ENCODE peak calls at places on chromosomes 11 and 22, in ten cellular contexts. D is cardiac muscle cell; Z is IMR-90; M is neural progenitor cell; W is CD4-positive, alpha-beta memory T cell; G is small intestine; H is psoas muscle; V is tibial artery; Y is fibroblast of lung; Q is CD4-positive, CD25-positive, alpha-beta regulatory T cell. K is an unnamed sample. For H3K4me1, the result is how much of the 10 kb centered on the place peaks cover.

GRCh38 chr11:33444835-33445594 is 187.8 kb downstream of the HIPK3 start:
- DNase-seq in D (peak), Z (peak), M (no peak), W (no peak), G (no peak), H (no peak), V (no peak), Y (no peak), Q (no peak), K (no peak)

GRCh38 chr22:42511401-42511891 is 8.2 kb downstream of the RRP7A start:
- DNase-seq in D (peak), Z (no peak), M (no peak), W (no peak), G (peak), H (no peak), V (no peak), Y (no peak), Q (no peak), K (no peak)

GRCh38 chr11:88206746-88207145 is 31.5 kb upstream of the RAB38 start:
- DNase-seq in D (no peak), Z (no peak), M (no peak), W (no peak), G (no peak), H (no peak), V (no peak), Y (no peak), Q (no peak), K (no peak)

GRCh38 chr11:116852261-116853125 is 15.1 kb upstream of the APOA1 start:
- DNase-seq in D (peak), Z (peak), M (no peak), W (no peak), G (peak), H (no peak), V (peak), Y (peak), Q (no peak), K (no peak)

GRCh38 chr11:58028687-58029411 is 1.9 kb upstream of the OR6Q1 start:
- DNase-seq in D (no peak), Z (peak), M (no peak), W (no peak), G (peak), H (no peak), V (no peak), Y (peak), Q (no peak), K (no peak)

GRCh38 chr11:64444838-64445441 is 86.0 kb downstream of the RPS6KA4 start:
- DNase-seq in D (peak), Z (peak), M (no peak), W (no peak), G (peak), H (no peak), V (no peak), Y (peak), Q (no peak), K (no peak)

GRCh38 chr22:21457023-21457787 is 10.0 kb upstream of the TMEM191C start:
- DNase-seq in D (no peak), Z (peak), M (peak), W (no peak), G (no peak), H (no peak), V (peak), Y (peak), Q (no peak), K (peak)

GRCh38 chr11:36278531-36279245 is 10.5 kb downstream of the COMMD9 start:
- DNase-seq in D (no peak), Z (peak), M (peak), W (no peak), G (no peak), H (no peak), V (no peak), Y (peak), Q (no peak), K (no peak)

GRCh38 chr11:122706689-122707088 is 51.2 kb downstream of the UBASH3B start:
- DNase-seq in D (no peak), Z (peak), M (no peak), W (no peak), G (no peak), H (no peak), V (no peak), Y (peak), Q (no peak), K (no peak)

GRCh38 chr11:86476109-86476861 is 101.6 kb downstream of the CCDC81 start:
- DNase-seq in D (peak), Z (peak), M (no peak), W (no peak), G (peak), H (no peak), V (no peak), Y (no peak), Q (no peak), K (no peak)

GRCh38 chr11:103871923-103872551 is 164.4 kb upstream of the DDI1 start:
- DNase-seq in D (no peak), Z (no peak), M (no peak), W (no peak), G (no peak), H (no peak), V (no peak), Y (no peak), Q (no peak), K (no peak)

GRCh38 chr11:44246726-44247125 is 63.2 kb downstream of the ALX4 start:
- DNase-seq in D (peak), Z (no peak), M (no peak), W (no peak), G (no peak), H (peak), V (no peak), Y (peak), Q (no peak), K (no peak)

GRCh38 chr22:26711205-26711958 is 54.0 kb downstream of the MIAT start:
- DNase-seq in D (peak), Z (peak), M (no peak), W (no peak), G (peak), H (no peak), V (no peak), Y (peak), Q (no peak), K (no peak)

GRCh38 chr22:21832291-21833290 is 34.9 kb downstream of the MAPK1 start:
- DNase-seq in D (peak), Z (peak), M (no peak), W (no peak), G (no peak), H (peak), V (no peak), Y (no peak), Q (no peak), K (no peak)

GRCh38 chr11:67022341-67022933 is 497 bp upstream of the SYT12 start:
- DNase-seq in D (peak), Z (peak), M (no peak), W (no peak), G (peak), H (peak), V (peak), Y (peak), Q (no peak), K (no peak)

GRCh38 chr11:36056160-36056751 is 112.4 kb downstream of the LDLRAD3 start:
- DNase-seq in D (peak), Z (peak), M (peak), W (no peak), G (peak), H (no peak), V (no peak), Y (peak), Q (no peak), K (peak)

GRCh38 chr22:30304495-30305244 is 15.4 kb upstream of the CASTOR1 start:
- DNase-seq in D (no peak), Z (no peak), M (no peak), W (peak), G (no peak), H (no peak), V (peak), Y (no peak), Q (no peak), K (no peak)

GRCh38 chr11:74731301-74732094 is at the start of gene CHRDL2:
- DNase-seq in D (peak), Z (peak), M (peak), W (no peak), G (no peak), H (peak), V (peak), Y (no peak), Q (no peak), K (peak)

GRCh38 chr11:8541448-8541847 is 52.6 kb downstream of the STK33 start:
- DNase-seq in D (no peak), Z (no peak), M (no peak), W (no peak), G (no peak), H (no peak), V (no peak), Y (no peak), Q (no peak), K (no peak)

GRCh38 chr11:61966673-61967176 is 709 bp downstream of the FTH1 start:
- DNase-seq in D (peak), Z (no peak), M (peak), W (peak), G (peak), H (no peak), V (no peak), Y (no peak), Q (no peak), K (peak)

GRCh38 chr11:811446-812245 is 1.9 kb downstream of the RPLP2 start:
- DNase-seq in D (no peak), Z (no peak), M (no peak), W (no peak), G (peak), H (no peak), V (no peak), Y (no peak), Q (no peak), K (no peak)

GRCh38 chr11:812390-812789 is 2.6 kb downstream of the RPLP2 start:
- DNase-seq in D (no peak), Z (no peak), M (no peak), W (no peak), G (no peak), H (no peak), V (no peak), Y (no peak), Q (no peak), K (no peak)

GRCh38 chr11:808427-809286 is 1.1 kb upstream of the RPLP2 start:
- DNase-seq in D (no peak), Z (no peak), M (no peak), W (peak), G (no peak), H (peak), V (no peak), Y (no peak), Q (no peak), K (no peak)

GRCh38 chr11:809287-810039 is at the start of gene RPLP2:
- DNase-seq in D (peak), Z (peak), M (peak), W (peak), G (peak), H (peak), V (peak), Y (peak), Q (peak), K (peak)

DNA sequence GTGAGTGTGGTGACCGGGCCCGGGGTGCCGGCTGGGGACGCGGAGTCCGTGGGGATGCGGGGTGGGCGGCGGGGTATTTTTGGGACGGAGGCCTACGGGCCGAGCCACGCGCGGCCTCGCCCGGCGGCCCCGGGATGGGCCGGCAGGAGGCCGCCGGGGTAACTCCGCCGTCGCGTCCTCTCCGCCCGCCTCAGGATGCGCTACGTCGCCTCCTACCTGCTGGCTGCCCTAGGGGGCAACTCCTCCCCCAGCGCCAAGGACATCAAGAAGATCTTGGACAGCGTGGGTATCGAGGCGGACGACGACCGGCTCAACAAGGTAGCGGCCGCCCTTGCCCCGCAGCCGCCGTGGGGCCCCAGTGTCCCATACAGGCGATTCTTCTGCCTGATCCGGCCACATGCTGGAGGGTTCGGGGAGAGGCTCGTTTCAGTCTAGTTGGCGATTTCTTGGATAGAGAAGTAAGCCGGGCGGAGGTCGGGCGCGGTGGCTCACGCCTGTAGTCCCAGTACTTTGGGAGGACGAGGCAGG is 337 bp downstream of the RPLP2 start:
- DNase-seq in D (no peak), Z (no peak), M (no peak), W (no peak), G (peak), H (no peak), V (no peak), Y (no peak), Q (no peak), K (no peak)
- H3K4me1 ChIP-seq in D (under half), Z (under half), M (under half), W (under half), G (under half), H (under half), V (under half), Y (under half), Q (under half), K (half or more)

GRCh38 chr22:50271519-50271970 is 1.4 kb upstream of the MAPK11 start:
- DNase-seq in D (peak), Z (peak), M (peak), W (no peak), G (peak), H (peak), V (no peak), Y (peak), Q (peak), K (peak)
- H3K4me1 ChIP-seq in D (under half), Z (under half), M (under half), W (under half), G (under half), H (under half), V (under half), Y (under half), Q (under half), K (under half)

GRCh38 chr11:3786781-3787428 is 10.4 kb downstream of the NUP98 start:
- DNase-seq in D (no peak), Z (no peak), M (no peak), W (no peak), G (no peak), H (no peak), V (no peak), Y (peak), Q (no peak), K (no peak)
- H3K4me1 ChIP-seq in D (under half), Z (under half), M (under half), W (half or more), G (under half), H (under half), V (under half), Y (under half), Q (half or more), K (half or more)

DNA sequence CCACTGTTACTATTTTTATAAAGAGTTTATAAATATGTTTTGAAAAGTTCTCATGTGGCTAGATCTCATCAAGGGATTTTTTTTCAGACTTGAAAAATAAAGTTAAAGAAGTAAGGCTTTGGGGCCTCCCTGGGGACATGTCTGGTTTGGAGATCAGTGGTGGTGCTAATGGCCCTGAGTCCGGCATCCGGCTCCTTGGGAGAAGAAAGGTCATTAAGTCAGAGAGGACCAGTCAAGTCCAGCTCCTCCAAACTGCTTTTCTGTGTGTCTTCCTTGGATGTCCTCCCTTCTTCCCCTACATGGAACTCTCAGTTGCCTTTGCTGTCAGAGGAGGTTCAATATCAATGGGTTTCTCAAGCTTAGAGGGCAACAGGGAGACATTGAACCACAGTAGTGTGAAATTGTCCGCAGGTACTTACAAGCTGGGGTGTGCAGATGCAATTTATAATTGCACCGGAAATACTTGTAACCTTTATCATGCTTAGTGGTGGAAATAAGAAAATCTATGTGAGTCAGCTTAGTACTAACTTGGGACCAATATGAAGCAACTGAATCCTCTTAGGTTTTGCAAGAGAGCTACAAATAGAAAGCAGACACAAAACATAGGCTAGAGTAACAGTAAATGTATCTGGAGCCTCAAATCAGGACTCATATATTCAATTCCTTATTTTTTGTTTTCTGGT is 144.3 kb downstream of the TEAD1 start:
- DNase-seq in D (peak), Z (peak), M (no peak), W (no peak), G (no peak), H (no peak), V (no peak), Y (peak), Q (no peak), K (no peak)
- H3K4me1 ChIP-seq in D (under half), Z (under half), M (under half), W (under half), G (under half), H (half or more), V (under half), Y (under half), Q (under half), K (under half)

K was measured in left lung.